ENCODE peak calls at places on chromosome 16, in six cellular contexts. Z is IMR-90, G is neuronal stem cell, C is mesendoderm, M is H9, A is H1. S is an unnamed sample.

GRCh38 chr16:15777533-15778203 is 79.2 kb downstream of the MYH11 start:
- DNase-seq in Z (peak; percentile 61), G (peak; percentile 35), C (peak; percentile 90), M (peak; percentile 73), A (peak; percentile 41), S (peak; percentile 36)

GRCh38 chr16:17567455-17567854 is 96.7 kb upstream of the XYLT1 start:
- DNase-seq in Z (no peak), G (no peak), C (no peak), M (no peak), A (no peak), S (no peak)

GRCh38 chr16:58589311-58589890 is 40.2 kb downstream of the CNOT1 start:
- DNase-seq in Z (peak; percentile 11), G (no peak), C (no peak), M (no peak), A (no peak), S (peak; percentile 13)

GRCh38 chr16:19294156-19294649 is 8.7 kb downstream of the CLEC19A start:
- DNase-seq in Z (no peak), G (no peak), C (no peak), M (no peak), A (no peak), S (no peak)

GRCh38 chr16:83019963-83020362 is 393.2 kb downstream of the CDH13 start:
- DNase-seq in Z (no peak), G (no peak), C (no peak), M (no peak), A (no peak), S (no peak)

GRCh38 chr16:81616321-81617020 is 162.6 kb upstream of the PLCG2 start:
- DNase-seq in Z (peak; percentile 63), G (no peak), C (peak; percentile 70), M (peak; percentile 49), A (no peak), S (peak; percentile 93)

GRCh38 chr16:50747206-50747956 is 5.5 kb downstream of the CYLD start:
- DNase-seq in Z (no peak), G (no peak), C (peak; percentile 43), M (no peak), A (no peak), S (peak; percentile 9)

GRCh38 chr16:22216191-22216831 is 10.2 kb downstream of the EEF2K start:
- DNase-seq in Z (peak; percentile 68), G (no peak), C (no peak), M (no peak), A (no peak), S (peak; percentile 65)

GRCh38 chr16:70162041-70162451 is 11.5 kb upstream of the CLEC18C start:
- DNase-seq in Z (peak; percentile 80), G (no peak), C (peak; percentile 15), M (no peak), A (no peak), S (peak; percentile 84)

GRCh38 chr16:75320435-75320834 is 69.0 kb upstream of the BCAR1 start:
- DNase-seq in Z (no peak), G (peak; percentile 30), C (peak; percentile 50), M (no peak), A (no peak), S (no peak)

GRCh38 chr16:27189335-27189972 is 13.9 kb upstream of the KDM8 start:
- DNase-seq in Z (no peak), G (no peak), C (peak; percentile 21), M (peak; percentile 75), A (no peak), S (no peak)

GRCh38 chr16:700684-701584 is 4.7 kb downstream of the FBXL16 start:
- DNase-seq in Z (no peak), G (peak; percentile 75), C (peak; percentile 50), M (peak; percentile 69), A (no peak), S (no peak)

GRCh38 chr16:28893291-28893690 is 15.0 kb downstream of the ATP2A1 start:
- DNase-seq in Z (no peak), G (no peak), C (no peak), M (no peak), A (no peak), S (no peak)

DNA sequence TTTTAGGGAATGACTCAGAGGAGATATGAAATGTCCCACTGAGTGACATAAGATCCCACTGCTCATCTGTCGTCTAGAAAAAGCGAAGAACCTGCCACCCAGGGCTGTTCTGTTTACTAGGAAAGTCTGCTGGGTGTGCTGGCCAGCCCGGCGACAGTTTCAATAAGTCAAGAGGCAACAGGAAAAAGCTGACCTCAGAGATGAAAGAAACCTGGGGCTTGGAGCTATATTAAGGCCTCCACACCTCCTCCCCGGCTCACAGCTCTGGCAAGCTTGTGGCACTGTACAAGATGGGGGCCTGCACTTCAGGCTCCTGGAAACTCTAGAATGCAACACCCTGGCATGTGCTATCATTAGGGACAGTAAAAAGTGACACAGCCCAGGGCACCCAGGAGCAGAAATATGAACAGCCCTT is 10.6 kb downstream of the ZFHX3 start:
- DNase-seq in Z (no peak), G (no peak), C (peak; percentile 51), M (no peak), A (no peak), S (peak; percentile 56)
- H2BK5ac ChIP-seq in Z (no peak overlapping the region), G (no peak overlapping the region), C (no peak overlapping the region), M (no peak overlapping the region), A (no peak overlapping the region), S (no peak overlapping the region)

GRCh38 chr16:23337836-23338550 is 35.9 kb downstream of the SCNN1B start:
- DNase-seq in Z (no peak), G (no peak), C (no peak), M (no peak), A (no peak), S (no peak)

GRCh38 chr16:23333034-23333579 is 31.0 kb downstream of the SCNN1B start:
- DNase-seq in Z (no peak), G (no peak), C (no peak), M (no peak), A (no peak), S (no peak)

GRCh38 chr16:23334421-23334853 is 32.3 kb downstream of the SCNN1B start:
- DNase-seq in Z (no peak), G (no peak), C (no peak), M (no peak), A (no peak), S (no peak)

GRCh38 chr16:23333962-23334361 is 31.9 kb downstream of the SCNN1B start:
- DNase-seq in Z (no peak), G (no peak), C (peak; percentile 21), M (no peak), A (no peak), S (no peak)

DNA sequence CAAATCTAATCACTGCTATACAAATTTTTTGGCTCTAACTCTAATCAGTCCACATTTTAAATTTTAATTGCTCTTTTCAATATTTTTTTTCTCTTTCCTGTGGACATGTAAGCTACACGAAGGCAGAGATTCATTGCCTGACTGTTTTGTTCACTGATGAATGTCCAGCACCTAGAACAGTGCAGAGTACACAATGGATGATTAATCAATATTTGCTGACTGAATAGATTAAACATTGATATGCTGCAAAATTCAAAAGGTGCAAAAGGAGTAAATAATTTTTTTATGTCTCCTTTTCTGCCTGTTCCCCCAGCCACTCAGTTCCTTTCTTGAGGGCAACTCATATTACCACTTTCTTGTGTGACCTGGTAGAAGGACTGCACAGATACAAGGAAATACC is 32.8 kb downstream of the SCNN1B start:
- DNase-seq in Z (no peak), G (no peak), C (no peak), M (no peak), A (no peak), S (no peak)
- H2BK5ac ChIP-seq in Z (no peak overlapping the region), G (no peak overlapping the region), C (no peak overlapping the region), M (no peak overlapping the region), A (no peak overlapping the region), S (no peak overlapping the region)

GRCh38 chr16:48628359-48628985 is 18.5 kb upstream of the N4BP1 start:
- DNase-seq in Z (no peak), G (no peak), C (no peak), M (no peak), A (no peak), S (no peak)

GRCh38 chr16:48629016-48629415 is 19.0 kb upstream of the N4BP1 start:
- DNase-seq in Z (no peak), G (no peak), C (no peak), M (no peak), A (no peak), S (no peak)

GRCh38 chr16:48623304-48624016 is 13.5 kb upstream of the N4BP1 start:
- DNase-seq in Z (peak; percentile 75), G (peak; percentile 76), C (peak; percentile 87), M (peak; percentile 87), A (peak; percentile 59), S (peak; percentile 87)

GRCh38 chr16:48629531-48629930 is 19.6 kb upstream of the N4BP1 start:
- DNase-seq in Z (no peak), G (no peak), C (no peak), M (no peak), A (no peak), S (no peak)

GRCh38 chr16:48627148-48627547 is 17.2 kb upstream of the N4BP1 start:
- DNase-seq in Z (no peak), G (no peak), C (no peak), M (no peak), A (no peak), S (no peak)
- H2BK5ac ChIP-seq in Z (no peak overlapping the region), G (no peak overlapping the region), C (no peak overlapping the region), M (no peak overlapping the region), A (no peak overlapping the region), S (no peak overlapping the region)

GRCh38 chr16:85522517-85522841 is 90.6 kb upstream of the GSE1 start:
- DNase-seq in Z (no peak), G (no peak), C (no peak), M (no peak), A (no peak), S (no peak)
- H2BK5ac ChIP-seq in Z (peak overlapping the region; percentile 56), G (no peak overlapping the region), C (no peak overlapping the region), M (no peak overlapping the region), A (peak overlapping the region; percentile 92), S (no peak overlapping the region)

DNA sequence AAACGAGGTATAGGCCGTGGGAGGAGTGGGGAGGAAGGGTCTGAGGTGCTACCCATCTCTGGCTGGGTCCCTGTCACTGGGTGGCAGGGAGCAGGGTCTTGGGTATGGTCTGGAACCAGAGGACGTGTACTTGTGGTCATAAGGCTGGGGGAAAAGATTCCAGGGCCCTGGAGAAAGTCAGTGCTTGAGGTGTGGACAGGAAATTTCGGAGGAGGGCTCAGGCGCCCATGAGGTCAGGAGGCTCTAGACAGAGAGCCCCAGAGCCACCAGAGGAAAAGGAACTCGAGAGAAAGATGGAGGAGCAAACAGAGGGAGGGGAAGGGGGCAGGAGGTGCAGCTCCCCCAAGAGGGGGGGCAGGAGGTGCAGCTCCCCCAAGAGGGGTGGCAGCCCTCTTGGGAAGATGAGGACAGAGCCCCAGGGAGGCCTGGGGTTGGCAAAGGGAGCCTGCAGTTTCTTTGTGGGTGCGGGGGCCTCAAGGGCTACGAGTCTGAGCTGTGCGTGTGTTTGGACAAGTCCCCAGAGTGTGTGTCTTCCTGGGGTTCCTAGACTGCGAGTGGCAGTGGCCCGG is 683 bp upstream of the SLC7A6 start:
- DNase-seq in Z (no peak), G (no peak), C (no peak), M (no peak), A (no peak), S (no peak)
- H2BK5ac ChIP-seq in Z (peak overlapping the region; percentile 97), G (peak overlapping the region; percentile 44), C (no peak overlapping the region), M (no peak overlapping the region), A (no peak overlapping the region), S (peak overlapping the region; percentile 73)